ENCODE peak calls at places on chromosome 19, in nine cellular contexts. One of them, this sample, is unnamed.

GRCh38 chr19:17041994-17042393 is 15.4 kb upstream of the CPAMD8 start:
- ATAC-seq in IMR-90: peak
- ATAC-seq in body of pancreas: no peak
- ATAC-seq in right lobe of liver: peak
- ATAC-seq in upper lobe of left lung: no peak
- ATAC-seq in heart left ventricle: peak
- ATAC-seq in K562: no peak
- ATAC-seq in A549: no peak
- ATAC-seq in HepG2: peak
- ATAC-seq in this sample: no peak

GRCh38 chr19:33840382-33840781 is 43.7 kb downstream of the KCTD15 start:
- ATAC-seq in IMR-90: no peak
- ATAC-seq in body of pancreas: no peak
- ATAC-seq in right lobe of liver: no peak
- ATAC-seq in upper lobe of left lung: peak
- ATAC-seq in heart left ventricle: no peak
- ATAC-seq in K562: no peak
- ATAC-seq in A549: no peak
- ATAC-seq in HepG2: no peak
- ATAC-seq in this sample: no peak

GRCh38 chr19:36182612-36183454 is 30.6 kb upstream of the COX7A1 start:
- ATAC-seq in IMR-90: peak
- ATAC-seq in body of pancreas: no peak
- ATAC-seq in right lobe of liver: no peak
- ATAC-seq in upper lobe of left lung: peak
- ATAC-seq in heart left ventricle: peak
- ATAC-seq in K562: no peak
- ATAC-seq in A549: peak
- ATAC-seq in HepG2: no peak
- ATAC-seq in this sample: no peak

GRCh38 chr19:2328401-2329161 is at the start of the genes LSM7 and SPPL2B:
- ATAC-seq in IMR-90: peak
- ATAC-seq in body of pancreas: peak
- ATAC-seq in right lobe of liver: peak
- ATAC-seq in upper lobe of left lung: peak
- ATAC-seq in heart left ventricle: peak
- ATAC-seq in K562: peak
- ATAC-seq in A549: peak
- ATAC-seq in HepG2: peak
- ATAC-seq in this sample: peak

GRCh38 chr19:38812841-38813320 is at the start of gene LGALS4:
- ATAC-seq in IMR-90: no peak
- ATAC-seq in body of pancreas: peak
- ATAC-seq in right lobe of liver: peak
- ATAC-seq in upper lobe of left lung: peak
- ATAC-seq in heart left ventricle: no peak
- ATAC-seq in K562: no peak
- ATAC-seq in A549: peak
- ATAC-seq in HepG2: peak
- ATAC-seq in this sample: no peak

GRCh38 chr19:342801-343421 is 1.7 kb downstream of the MIER2 start:
- ATAC-seq in IMR-90: peak
- ATAC-seq in body of pancreas: no peak
- ATAC-seq in right lobe of liver: peak
- ATAC-seq in upper lobe of left lung: no peak
- ATAC-seq in heart left ventricle: peak
- ATAC-seq in K562: peak
- ATAC-seq in A549: no peak
- ATAC-seq in HepG2: no peak
- ATAC-seq in this sample: peak

GRCh38 chr19:1168877-1169791 is 4.9 kb downstream of the SBNO2 start:
- ATAC-seq in IMR-90: peak
- ATAC-seq in body of pancreas: peak
- ATAC-seq in right lobe of liver: peak
- ATAC-seq in upper lobe of left lung: no peak
- ATAC-seq in heart left ventricle: no peak
- ATAC-seq in K562: no peak
- ATAC-seq in A549: peak
- ATAC-seq in HepG2: peak
- ATAC-seq in this sample: peak

GRCh38 chr19:30255783-30256509 is 116.2 kb upstream of the ZNF536 start:
- ATAC-seq in IMR-90: no peak
- ATAC-seq in body of pancreas: no peak
- ATAC-seq in right lobe of liver: no peak
- ATAC-seq in upper lobe of left lung: no peak
- ATAC-seq in heart left ventricle: peak
- ATAC-seq in K562: no peak
- ATAC-seq in A549: no peak
- ATAC-seq in HepG2: no peak
- ATAC-seq in this sample: no peak

GRCh38 chr19:45130888-45131615 is 29.7 kb downstream of the NKPD1 start:
- ATAC-seq in IMR-90: peak
- ATAC-seq in body of pancreas: peak
- ATAC-seq in right lobe of liver: peak
- ATAC-seq in upper lobe of left lung: no peak
- ATAC-seq in heart left ventricle: no peak
- ATAC-seq in K562: no peak
- ATAC-seq in A549: peak
- ATAC-seq in HepG2: peak
- ATAC-seq in this sample: no peak

GRCh38 chr19:53389591-53390377 is 5.2 kb upstream of the ZNF765 start:
- ATAC-seq in IMR-90: no peak
- ATAC-seq in body of pancreas: no peak
- ATAC-seq in right lobe of liver: no peak
- ATAC-seq in upper lobe of left lung: no peak
- ATAC-seq in heart left ventricle: no peak
- ATAC-seq in K562: peak
- ATAC-seq in A549: no peak
- ATAC-seq in HepG2: no peak
- ATAC-seq in this sample: no peak

GRCh38 chr19:16325161-16325527 is 518 bp downstream of the KLF2 start:
- ATAC-seq in IMR-90: peak
- ATAC-seq in body of pancreas: peak
- ATAC-seq in right lobe of liver: peak
- ATAC-seq in upper lobe of left lung: no peak
- ATAC-seq in heart left ventricle: no peak
- ATAC-seq in K562: peak
- ATAC-seq in A549: peak
- ATAC-seq in HepG2: no peak
- ATAC-seq in this sample: peak

GRCh38 chr19:52094526-52094925 is 1.0 kb downstream of the ZNF841 start:
- ATAC-seq in IMR-90: peak
- ATAC-seq in body of pancreas: no peak
- ATAC-seq in right lobe of liver: no peak
- ATAC-seq in upper lobe of left lung: no peak
- ATAC-seq in heart left ventricle: no peak
- ATAC-seq in K562: peak
- ATAC-seq in A549: no peak
- ATAC-seq in HepG2: peak
- ATAC-seq in this sample: no peak

DNA sequence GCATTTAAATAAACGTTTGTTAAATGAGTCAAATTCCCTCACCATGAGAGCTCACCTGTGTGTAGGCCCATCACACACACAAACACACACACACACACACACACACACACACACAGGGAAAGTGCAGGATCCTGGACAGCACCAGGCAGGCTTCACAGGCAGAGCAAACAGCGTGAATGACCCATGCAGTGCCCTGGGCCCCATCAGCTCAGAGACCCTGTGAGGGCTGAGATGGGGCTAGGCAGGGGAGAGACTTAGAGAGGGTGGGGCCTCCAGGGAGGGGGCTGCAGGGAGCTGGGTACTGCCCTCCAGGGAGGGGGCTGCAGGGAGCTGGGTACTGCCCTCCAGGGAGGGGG is 8.5 kb upstream of the CEACAM5 start:
- ATAC-seq in IMR-90: no peak
- ATAC-seq in body of pancreas: no peak
- ATAC-seq in right lobe of liver: no peak
- ATAC-seq in upper lobe of left lung: no peak
- ATAC-seq in heart left ventricle: no peak
- ATAC-seq in K562: no peak
- ATAC-seq in A549: no peak
- ATAC-seq in HepG2: no peak
- ATAC-seq in this sample: no peak
- H3K4me3 ChIP-seq in IMR-90: no peak
- H3K4me3 ChIP-seq in body of pancreas: no peak
- H3K4me3 ChIP-seq in right lobe of liver: no peak
- H3K4me3 ChIP-seq in upper lobe of left lung: no peak
- H3K4me3 ChIP-seq in heart left ventricle: no peak
- H3K4me3 ChIP-seq in K562: no peak
- H3K4me3 ChIP-seq in A549: no peak
- H3K4me3 ChIP-seq in HepG2: no peak
- H3K4me3 ChIP-seq in this sample: no peak

GRCh38 chr19:48511321-48511731 is 309 bp downstream of the LMTK3 start:
- ATAC-seq in IMR-90: no peak
- ATAC-seq in body of pancreas: no peak
- ATAC-seq in right lobe of liver: no peak
- ATAC-seq in upper lobe of left lung: no peak
- ATAC-seq in heart left ventricle: no peak
- ATAC-seq in K562: no peak
- ATAC-seq in A549: peak
- ATAC-seq in HepG2: no peak
- ATAC-seq in this sample: no peak

GRCh38 chr19:48509467-48510194 is 2.0 kb downstream of the LMTK3 start:
- ATAC-seq in IMR-90: no peak
- ATAC-seq in body of pancreas: no peak
- ATAC-seq in right lobe of liver: no peak
- ATAC-seq in upper lobe of left lung: no peak
- ATAC-seq in heart left ventricle: no peak
- ATAC-seq in K562: peak
- ATAC-seq in A549: no peak
- ATAC-seq in HepG2: no peak
- ATAC-seq in this sample: no peak

GRCh38 chr19:48507911-48508439 is 3.7 kb downstream of the LMTK3 start:
- ATAC-seq in IMR-90: no peak
- ATAC-seq in body of pancreas: no peak
- ATAC-seq in right lobe of liver: no peak
- ATAC-seq in upper lobe of left lung: no peak
- ATAC-seq in heart left ventricle: no peak
- ATAC-seq in K562: no peak
- ATAC-seq in A549: no peak
- ATAC-seq in HepG2: no peak
- ATAC-seq in this sample: no peak

GRCh38 chr19:48510421-48511268 is 990 bp downstream of the LMTK3 start:
- ATAC-seq in IMR-90: peak
- ATAC-seq in body of pancreas: peak
- ATAC-seq in right lobe of liver: peak
- ATAC-seq in upper lobe of left lung: peak
- ATAC-seq in heart left ventricle: peak
- ATAC-seq in K562: peak
- ATAC-seq in A549: peak
- ATAC-seq in HepG2: peak
- ATAC-seq in this sample: peak

DNA sequence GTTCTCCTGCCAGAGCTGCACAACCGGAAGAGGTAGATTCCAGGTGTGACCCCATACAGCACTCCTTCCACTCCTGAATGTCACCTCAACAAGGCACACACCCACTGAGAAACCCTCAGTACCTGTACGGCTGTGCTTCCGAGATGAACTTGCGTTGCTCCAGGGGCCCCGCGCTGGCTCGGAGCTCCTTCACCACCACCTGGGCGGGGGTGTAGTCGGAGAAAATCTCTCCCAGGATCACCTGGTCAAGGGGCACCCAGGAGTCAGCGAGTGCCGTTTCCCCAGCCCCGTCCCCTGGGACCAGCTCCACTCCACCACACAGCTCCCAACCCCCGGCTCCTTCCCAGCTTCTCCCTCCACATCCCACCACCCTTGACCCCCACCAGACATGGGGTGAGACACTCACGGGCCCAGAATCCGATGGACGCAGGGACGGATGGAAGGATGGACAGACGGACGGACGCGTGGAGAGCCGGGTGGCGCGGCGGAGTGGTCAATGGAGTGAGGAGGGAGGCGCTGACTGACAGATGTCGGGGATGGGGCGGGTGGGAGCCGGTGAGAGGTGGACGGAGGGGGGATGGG is 2.8 kb downstream of the LMTK3 start:
- ATAC-seq in IMR-90: no peak
- ATAC-seq in body of pancreas: no peak
- ATAC-seq in right lobe of liver: no peak
- ATAC-seq in upper lobe of left lung: no peak
- ATAC-seq in heart left ventricle: no peak
- ATAC-seq in K562: no peak
- ATAC-seq in A549: no peak
- ATAC-seq in HepG2: no peak
- ATAC-seq in this sample: no peak
- TF ChIP-seq CTCF in IMR-90: no peak
- TF ChIP-seq CTCF in body of pancreas: no peak
- TF ChIP-seq CTCF in right lobe of liver: no peak
- TF ChIP-seq CTCF in upper lobe of left lung: no peak
- TF ChIP-seq CTCF in heart left ventricle: no peak
- TF ChIP-seq CTCF in K562: no peak
- TF ChIP-seq CTCF in A549: no peak
- TF ChIP-seq CTCF in HepG2: no peak
- TF ChIP-seq CTCF in this sample: no peak

GRCh38 chr19:55345101-55345817 is 5.6 kb downstream of the KMT5C start:
- ATAC-seq in IMR-90: no peak
- ATAC-seq in body of pancreas: no peak
- ATAC-seq in right lobe of liver: no peak
- ATAC-seq in upper lobe of left lung: no peak
- ATAC-seq in heart left ventricle: no peak
- ATAC-seq in K562: no peak
- ATAC-seq in A549: peak
- ATAC-seq in HepG2: no peak
- ATAC-seq in this sample: no peak
- TF ChIP-seq POLR2A in IMR-90: no peak
- TF ChIP-seq POLR2A in body of pancreas: no peak
- TF ChIP-seq POLR2A in right lobe of liver: no peak
- TF ChIP-seq POLR2A in upper lobe of left lung: no peak
- TF ChIP-seq POLR2A in heart left ventricle: no peak
- TF ChIP-seq POLR2A in K562: peak
- TF ChIP-seq POLR2A in A549: no peak
- TF ChIP-seq POLR2A in HepG2: no peak
- TF ChIP-seq POLR2A in this sample: no peak

GRCh38 chr19:5292453-5292842 is 48.2 kb downstream of the PTPRS start:
- ATAC-seq in IMR-90: peak
- ATAC-seq in body of pancreas: no peak
- ATAC-seq in right lobe of liver: peak
- ATAC-seq in upper lobe of left lung: no peak
- ATAC-seq in heart left ventricle: no peak
- ATAC-seq in K562: peak
- ATAC-seq in A549: peak
- ATAC-seq in HepG2: peak
- ATAC-seq in this sample: no peak

GRCh38 chr19:5288347-5288739 is 52.3 kb downstream of the PTPRS start:
- ATAC-seq in IMR-90: no peak
- ATAC-seq in body of pancreas: peak
- ATAC-seq in right lobe of liver: no peak
- ATAC-seq in upper lobe of left lung: no peak
- ATAC-seq in heart left ventricle: peak
- ATAC-seq in K562: no peak
- ATAC-seq in A549: no peak
- ATAC-seq in HepG2: no peak
- ATAC-seq in this sample: no peak

GRCh38 chr19:5291588-5292193 is 48.9 kb downstream of the PTPRS start:
- ATAC-seq in IMR-90: no peak
- ATAC-seq in body of pancreas: no peak
- ATAC-seq in right lobe of liver: no peak
- ATAC-seq in upper lobe of left lung: no peak
- ATAC-seq in heart left ventricle: no peak
- ATAC-seq in K562: no peak
- ATAC-seq in A549: no peak
- ATAC-seq in HepG2: no peak
- ATAC-seq in this sample: no peak

GRCh38 chr19:5289060-5289990 is 51.3 kb downstream of the PTPRS start:
- ATAC-seq in IMR-90: no peak
- ATAC-seq in body of pancreas: no peak
- ATAC-seq in right lobe of liver: no peak
- ATAC-seq in upper lobe of left lung: no peak
- ATAC-seq in heart left ventricle: no peak
- ATAC-seq in K562: no peak
- ATAC-seq in A549: no peak
- ATAC-seq in HepG2: no peak
- ATAC-seq in this sample: no peak

GRCh38 chr19:5290336-5291262 is 50.0 kb downstream of the PTPRS start:
- ATAC-seq in IMR-90: no peak
- ATAC-seq in body of pancreas: no peak
- ATAC-seq in right lobe of liver: no peak
- ATAC-seq in upper lobe of left lung: no peak
- ATAC-seq in heart left ventricle: no peak
- ATAC-seq in K562: peak
- ATAC-seq in A549: no peak
- ATAC-seq in HepG2: no peak
- ATAC-seq in this sample: no peak
- H3K4me3 ChIP-seq in IMR-90: no peak
- H3K4me3 ChIP-seq in body of pancreas: no peak
- H3K4me3 ChIP-seq in right lobe of liver: no peak
- H3K4me3 ChIP-seq in upper lobe of left lung: peak
- H3K4me3 ChIP-seq in heart left ventricle: no peak
- H3K4me3 ChIP-seq in K562: no peak
- H3K4me3 ChIP-seq in A549: no peak
- H3K4me3 ChIP-seq in HepG2: no peak
- H3K4me3 ChIP-seq in this sample: no peak